ENCODE peak calls at places on chromosomes 16 and 17, in ten cellular contexts. M, J, X, F, S, E, R, A, I and D are unnamed samples.

GRCh38 chr17:72947475-72947874 is 145.0 kb downstream of the SLC39A11 start:
- DNase-seq in M (no peak), J (no peak), X (no peak), F (no peak), S (no peak), E (no peak), R (no peak), A (peak), I (no peak), D (no peak)

GRCh38 chr16:31505483-31505882 is 2.7 kb downstream of the RUSF1 start:
- DNase-seq in M (no peak), J (no peak), X (no peak), F (no peak), S (no peak), E (no peak), R (no peak), A (no peak), I (no peak), D (no peak)

GRCh38 chr17:74605361-74605760 is 13.3 kb upstream of the CD300LD start:
- DNase-seq in M (no peak), J (peak), X (peak), F (no peak), S (no peak), E (peak), R (peak), A (peak), I (no peak), D (no peak)

GRCh38 chr16:31301708-31302400 is 42.1 kb downstream of the ITGAM start:
- DNase-seq in M (no peak), J (peak), X (peak), F (peak), S (no peak), E (peak), R (peak), A (peak), I (no peak), D (no peak)

GRCh38 chr17:82269882-82270500 is 3.5 kb downstream of the CSNK1D start:
- DNase-seq in M (no peak), J (no peak), X (no peak), F (no peak), S (no peak), E (no peak), R (no peak), A (no peak), I (no peak), D (no peak)

GRCh38 chr17:7611635-7612293 is 2.9 kb downstream of the FXR2 start:
- DNase-seq in M (no peak), J (no peak), X (no peak), F (no peak), S (no peak), E (no peak), R (no peak), A (no peak), I (no peak), D (no peak)

GRCh38 chr16:20853076-20853597 is 46.8 kb downstream of the REXO5 start:
- DNase-seq in M (no peak), J (no peak), X (no peak), F (no peak), S (no peak), E (no peak), R (no peak), A (no peak), I (no peak), D (no peak)

GRCh38 chr16:27123795-27124194 is 57.1 kb downstream of the C16orf82 start:
- DNase-seq in M (no peak), J (no peak), X (no peak), F (no peak), S (no peak), E (no peak), R (no peak), A (no peak), I (no peak), D (no peak)

GRCh38 chr16:525520-526180 is 1.9 kb upstream of the CAPN15 start:
- DNase-seq in M (no peak), J (peak), X (peak), F (peak), S (peak), E (peak), R (peak), A (peak), I (no peak), D (peak)

GRCh38 chr16:27691717-27692116 is 141.8 kb downstream of the KATNIP start:
- DNase-seq in M (no peak), J (no peak), X (no peak), F (no peak), S (no peak), E (no peak), R (no peak), A (no peak), I (no peak), D (no peak)

GRCh38 chr17:75352079-75352569 is 53.4 kb downstream of the GRB2 start:
- DNase-seq in M (no peak), J (no peak), X (no peak), F (peak), S (no peak), E (peak), R (no peak), A (no peak), I (no peak), D (peak)

GRCh38 chr16:81170824-81171223 is 67.7 kb upstream of the BCO1 start:
- DNase-seq in M (no peak), J (no peak), X (no peak), F (no peak), S (no peak), E (peak), R (no peak), A (no peak), I (no peak), D (no peak)

GRCh38 chr17:40218006-40218739 is 931 bp upstream of the WIPF2 start:
- DNase-seq in M (no peak), J (no peak), X (no peak), F (no peak), S (no peak), E (peak), R (no peak), A (no peak), I (no peak), D (no peak)

GRCh38 chr16:90002759-90003158 is 16.5 kb downstream of the DBNDD1 start:
- DNase-seq in M (no peak), J (no peak), X (no peak), F (no peak), S (no peak), E (no peak), R (no peak), A (no peak), I (no peak), D (no peak)

GRCh38 chr16:71565812-71566700 is 10.8 kb downstream of the TAT start:
- DNase-seq in M (no peak), J (no peak), X (no peak), F (no peak), S (no peak), E (no peak), R (no peak), A (no peak), I (no peak), D (no peak)

GRCh38 chr17:40399185-40399584 is 18.5 kb downstream of the TOP2A start:
- DNase-seq in M (peak), J (peak), X (peak), F (peak), S (peak), E (peak), R (peak), A (peak), I (peak), D (peak)

GRCh38 chr16:66662445-66663194 is 33.9 kb downstream of the CMTM4 start:
- DNase-seq in M (no peak), J (peak), X (peak), F (peak), S (peak), E (no peak), R (peak), A (peak), I (no peak), D (peak)

GRCh38 chr17:34562387-34562786 is 17.0 kb upstream of the TMEM132E start:
- DNase-seq in M (no peak), J (no peak), X (peak), F (no peak), S (no peak), E (no peak), R (no peak), A (no peak), I (no peak), D (no peak)

GRCh38 chr17:29059281-29059680 is 16.3 kb downstream of the PIPOX start:
- DNase-seq in M (no peak), J (peak), X (peak), F (peak), S (no peak), E (peak), R (peak), A (peak), I (no peak), D (peak)

GRCh38 chr17:83202002-83203000 is 122.9 kb downstream of the METRNL start:
- DNase-seq in M (no peak), J (no peak), X (no peak), F (no peak), S (no peak), E (no peak), R (no peak), A (no peak), I (no peak), D (no peak)

GRCh38 chr17:17820457-17821158 is 16.2 kb downstream of the SREBF1 start:
- DNase-seq in M (no peak), J (no peak), X (no peak), F (no peak), S (no peak), E (no peak), R (no peak), A (no peak), I (no peak), D (no peak)

GRCh38 chr16:85537331-85537788 is 75.8 kb upstream of the GSE1 start:
- DNase-seq in M (no peak), J (no peak), X (no peak), F (no peak), S (no peak), E (no peak), R (no peak), A (no peak), I (no peak), D (no peak)

GRCh38 chr17:2867441-2868424 is 71.5 kb downstream of the RAP1GAP2 start:
- DNase-seq in M (no peak), J (peak), X (peak), F (no peak), S (no peak), E (peak), R (peak), A (peak), I (no peak), D (no peak)

GRCh38 chr16:2189252-2189893 is 7.0 kb downstream of the CASKIN1 start:
- DNase-seq in M (no peak), J (no peak), X (no peak), F (no peak), S (no peak), E (no peak), R (no peak), A (no peak), I (no peak), D (no peak)

GRCh38 chr17:72693147-72693878 is 399.2 kb downstream of the SLC39A11 start:
- DNase-seq in M (no peak), J (no peak), X (no peak), F (peak), S (no peak), E (no peak), R (no peak), A (no peak), I (no peak), D (no peak)

GRCh38 chr17:27513849-27514248 is 57.6 kb downstream of the KSR1 start:
- DNase-seq in M (no peak), J (no peak), X (no peak), F (no peak), S (no peak), E (no peak), R (no peak), A (no peak), I (no peak), D (no peak)

GRCh38 chr17:68439656-68440290 is 17.5 kb downstream of the WIPI1 start:
- DNase-seq in M (no peak), J (no peak), X (no peak), F (no peak), S (no peak), E (no peak), R (no peak), A (no peak), I (no peak), D (no peak)

GRCh38 chr16:57713596-57713995 is 19.0 kb downstream of the DRC7 start:
- DNase-seq in M (no peak), J (no peak), X (no peak), F (no peak), S (no peak), E (no peak), R (no peak), A (no peak), I (no peak), D (no peak)